ENCODE peak calls at places on chromosomes 16 and 17, in seven cellular contexts. S is neural crest cell, X is AG10803, R is epithelial cell of proximal tubule, E is GM23338, C is omental fat pad, B is endothelial cell. A is an unnamed sample.

GRCh38 chr17:65022751-65023421 is 33.7 kb downstream of the GNA13 start:
- DNase-seq in S (no peak), X (peak), R (peak), E (no peak), C (no peak), B (no peak), A (peak)

GRCh38 chr17:80877095-80877828 is 114.4 kb upstream of the CHMP6 start:
- DNase-seq in S (no peak), X (no peak), R (no peak), E (no peak), C (no peak), B (no peak), A (peak)

GRCh38 chr17:43471801-43472200 is 12.0 kb upstream of the DHX8 start:
- DNase-seq in S (no peak), X (no peak), R (no peak), E (no peak), C (no peak), B (no peak), A (no peak)

GRCh38 chr16:10097273-10097672 is 85.0 kb downstream of the GRIN2A start:
- DNase-seq in S (no peak), X (peak), R (no peak), E (no peak), C (no peak), B (no peak), A (no peak)

GRCh38 chr17:65531508-65532431 is 29.7 kb downstream of the AXIN2 start:
- DNase-seq in S (peak), X (peak), R (no peak), E (peak), C (peak), B (no peak), A (no peak)

GRCh38 chr17:59399914-59400313 is 68.5 kb downstream of the YPEL2 start:
- DNase-seq in S (no peak), X (no peak), R (no peak), E (no peak), C (no peak), B (no peak), A (no peak)

GRCh38 chr17:68172461-68172954 is 75.3 kb upstream of the AMZ2 start:
- DNase-seq in S (peak), X (peak), R (no peak), E (peak), C (peak), B (peak), A (no peak)

GRCh38 chr17:34886831-34887230 is 74.4 kb downstream of the CCT6B start:
- DNase-seq in S (no peak), X (no peak), R (no peak), E (no peak), C (no peak), B (no peak), A (no peak)

GRCh38 chr17:28725660-28726395 is at the start of gene TLCD1:
- DNase-seq in S (peak), X (peak), R (no peak), E (peak), C (no peak), B (peak), A (peak)

GRCh38 chr16:16021988-16022682 is 72.7 kb downstream of the ABCC1 start:
- DNase-seq in S (no peak), X (peak), R (peak), E (no peak), C (peak), B (no peak), A (no peak)

GRCh38 chr17:72270530-72270929 is 149.7 kb downstream of the SOX9 start:
- DNase-seq in S (no peak), X (peak), R (no peak), E (no peak), C (no peak), B (no peak), A (no peak)

GRCh38 chr16:14196011-14196410 is 124.9 kb downstream of the MRTFB start:
- DNase-seq in S (no peak), X (no peak), R (no peak), E (peak), C (no peak), B (no peak), A (no peak)

GRCh38 chr16:87145181-87146176 is 171.7 kb downstream of the C16orf95 start:
- DNase-seq in S (no peak), X (peak), R (no peak), E (no peak), C (no peak), B (no peak), A (no peak)

GRCh38 chr16:22318690-22319358 is 21.6 kb downstream of the POLR3E start:
- DNase-seq in S (peak), X (peak), R (no peak), E (peak), C (no peak), B (peak), A (peak)

GRCh38 chr16:84115919-84116719 is 623 bp downstream of the MBTPS1 start:
- DNase-seq in S (no peak), X (peak), R (no peak), E (no peak), C (no peak), B (no peak), A (no peak)
- TF ChIP-seq CTCF in S (peak), X (no peak), R (no peak), E (no peak), C (no peak), B (peak), A (peak)

DNA sequence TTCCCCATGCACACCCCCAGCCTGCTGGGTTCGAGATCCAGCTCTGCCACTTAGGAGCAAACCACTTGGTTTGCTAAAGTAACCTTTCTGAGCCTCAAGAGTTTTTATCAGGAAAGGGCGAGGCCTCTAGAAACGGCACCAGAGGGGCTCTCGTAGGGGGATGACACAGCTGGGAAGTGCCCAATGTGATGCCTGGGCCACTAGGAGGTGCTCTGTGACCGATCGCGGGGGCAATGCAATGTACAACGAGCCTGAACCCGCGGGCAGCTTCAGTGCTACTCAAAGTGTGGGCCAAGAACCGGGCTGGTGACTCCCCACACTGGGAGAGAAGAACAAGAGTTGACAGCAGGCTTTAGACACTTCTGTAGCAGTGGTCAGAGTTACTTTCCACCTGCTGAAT is 9.4 kb downstream of the C16orf89 start:
- DNase-seq in S (peak), X (no peak), R (no peak), E (peak), C (no peak), B (peak), A (peak)
- TF ChIP-seq CTCF in S (peak), X (peak), R (peak), E (peak), C (no peak), B (peak), A (peak)

GRCh38 chr16:89216315-89217137 is 977 bp upstream of the ZNF778 start:
- DNase-seq in S (peak), X (peak), R (peak), E (peak), C (peak), B (peak), A (peak)
- TF ChIP-seq CTCF in S (peak), X (peak), R (peak), E (peak), C (no peak), B (peak), A (peak)

DNA sequence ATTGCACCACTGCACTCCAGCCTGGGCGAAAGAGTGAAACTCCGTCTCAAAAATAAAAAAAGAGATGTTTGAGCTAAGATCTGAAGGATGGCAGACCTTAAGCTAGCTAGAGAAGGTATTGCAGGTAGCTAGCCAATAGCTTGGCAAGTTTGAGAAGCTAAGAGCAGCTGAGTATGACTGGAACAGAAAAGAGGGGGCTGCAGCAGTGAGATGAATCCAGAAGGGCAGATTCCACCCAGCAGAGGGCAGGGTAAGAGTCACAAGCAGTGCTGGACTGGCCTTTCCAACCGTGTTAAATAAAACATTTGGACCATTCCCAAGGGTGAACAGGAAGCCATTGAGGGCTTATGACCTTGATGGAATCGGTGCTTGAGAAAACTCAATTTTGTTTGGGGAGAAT is 5.7 kb upstream of the PHAF1 start:
- DNase-seq in S (peak), X (peak), R (no peak), E (peak), C (no peak), B (peak), A (no peak)
- TF ChIP-seq CTCF in S (peak), X (peak), R (peak), E (peak), C (no peak), B (no peak), A (no peak)

GRCh38 chr17:13616031-13616430 is 14.3 kb upstream of the HS3ST3A1 start:
- DNase-seq in S (no peak), X (no peak), R (no peak), E (no peak), C (no peak), B (no peak), A (no peak)

DNA sequence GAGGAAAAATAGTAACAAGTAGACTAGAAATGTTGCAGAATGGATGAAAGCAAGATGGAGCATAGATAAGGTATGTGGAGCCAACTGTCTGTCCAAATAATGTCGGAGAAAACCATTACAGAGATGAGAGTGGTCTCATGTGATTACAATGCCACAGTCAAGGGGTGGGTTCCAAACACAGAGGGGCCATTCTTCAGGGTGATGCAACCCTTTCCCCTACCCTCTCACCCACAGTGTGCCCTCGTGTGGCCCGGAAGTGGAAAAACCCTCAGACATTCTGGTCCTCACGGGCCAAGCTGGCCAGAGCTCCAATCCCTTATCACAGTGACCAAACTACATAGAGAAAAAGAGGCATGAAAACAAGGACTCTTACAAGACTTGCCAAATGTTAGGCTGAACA is 17.7 kb upstream of the HS3ST3A1 start:
- DNase-seq in S (no peak), X (no peak), R (no peak), E (peak), C (no peak), B (no peak), A (no peak)
- TF ChIP-seq CTCF in S (no peak), X (no peak), R (no peak), E (peak), C (no peak), B (no peak), A (no peak)

DNA sequence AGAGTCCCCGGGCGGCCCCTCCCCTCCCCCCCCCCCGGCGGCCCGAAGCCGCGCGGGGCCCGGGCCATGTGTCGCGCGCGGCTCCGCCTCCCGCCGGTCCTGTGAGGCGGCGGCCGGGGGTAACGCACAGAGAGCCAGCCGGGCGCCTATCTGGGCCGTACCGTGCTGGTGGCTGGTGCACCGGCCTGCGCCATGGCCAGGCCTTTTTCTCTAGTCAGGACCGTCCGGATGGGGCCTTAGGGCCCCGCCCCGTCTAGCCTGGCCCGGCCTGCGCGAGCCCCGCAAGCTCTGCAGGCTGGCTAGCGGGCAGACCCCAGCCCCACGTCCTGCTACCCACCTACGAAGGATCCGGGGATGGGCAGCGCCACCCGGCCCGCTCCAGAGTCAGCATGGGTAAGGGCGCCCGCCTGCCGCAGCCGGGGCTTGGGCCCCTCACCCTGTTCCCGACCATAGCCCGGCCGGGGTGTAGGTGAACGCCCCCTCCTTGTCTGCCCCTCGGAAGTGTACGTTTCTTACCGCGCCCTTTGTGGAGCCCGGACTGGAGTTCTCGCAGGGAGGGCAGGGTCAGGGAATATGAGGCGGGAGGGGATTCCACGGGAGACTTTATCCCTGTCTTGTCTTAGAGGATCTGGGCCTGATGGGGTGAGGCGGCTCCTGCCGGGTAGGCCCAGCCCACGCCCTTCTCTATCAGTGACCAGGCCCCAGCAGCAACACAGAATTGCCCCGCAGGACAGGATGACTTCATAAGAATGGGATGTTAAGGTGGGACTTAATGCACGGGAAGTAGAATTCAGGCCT is at the start of gene CENPT:
- DNase-seq in S (no peak), X (peak), R (no peak), E (peak), C (no peak), B (peak), A (peak)
- TF ChIP-seq CTCF in S (no peak), X (no peak), R (no peak), E (no peak), C (no peak), B (no peak), A (no peak)

GRCh38 chr16:67397812-67398545 is 4.7 kb upstream of the TPPP3 start:
- DNase-seq in S (no peak), X (no peak), R (no peak), E (no peak), C (no peak), B (no peak), A (no peak)
- TF ChIP-seq CTCF in S (no peak), X (no peak), R (peak), E (no peak), C (no peak), B (no peak), A (no peak)

GRCh38 chr17:15917021-15917438 is 27.9 kb upstream of the ADORA2B start:
- DNase-seq in S (no peak), X (no peak), R (no peak), E (no peak), C (no peak), B (no peak), A (no peak)

GRCh38 chr17:15917439-15918027 is 27.4 kb upstream of the ADORA2B start:
- DNase-seq in S (no peak), X (no peak), R (no peak), E (peak), C (no peak), B (no peak), A (no peak)

GRCh38 chr17:15919466-15919865 is 25.5 kb upstream of the ADORA2B start:
- DNase-seq in S (no peak), X (no peak), R (no peak), E (no peak), C (no peak), B (no peak), A (no peak)

GRCh38 chr17:15918661-15919259 is 26.2 kb upstream of the ADORA2B start:
- DNase-seq in S (no peak), X (peak), R (no peak), E (no peak), C (no peak), B (no peak), A (no peak)

GRCh38 chr17:15918261-15918660 is 26.7 kb upstream of the ADORA2B start:
- DNase-seq in S (no peak), X (no peak), R (no peak), E (no peak), C (no peak), B (no peak), A (no peak)
- TF ChIP-seq CTCF in S (no peak), X (no peak), R (no peak), E (no peak), C (no peak), B (no peak), A (no peak)

GRCh38 chr17:61410100-61410551 is 10.5 kb downstream of the TBX2 start:
- DNase-seq in S (no peak), X (no peak), R (no peak), E (no peak), C (no peak), B (no peak), A (peak)

GRCh38 chr17:61410555-61411089 is 11.0 kb downstream of the TBX2 start:
- DNase-seq in S (peak), X (peak), R (no peak), E (peak), C (no peak), B (peak), A (peak)

GRCh38 chr17:61412860-61413653 is 13.4 kb downstream of the TBX2 start:
- DNase-seq in S (no peak), X (no peak), R (no peak), E (peak), C (no peak), B (no peak), A (peak)

GRCh38 chr17:61411944-61412859 is 12.6 kb downstream of the TBX2 start:
- DNase-seq in S (peak), X (peak), R (no peak), E (peak), C (peak), B (peak), A (peak)

GRCh38 chr17:61411114-61411943 is 11.7 kb downstream of the TBX2 start:
- DNase-seq in S (peak), X (peak), R (no peak), E (peak), C (no peak), B (peak), A (peak)
- TF ChIP-seq CTCF in S (no peak), X (peak), R (no peak), E (peak), C (no peak), B (peak), A (no peak)

A was measured in GM13976.